ENCODE peak calls at places on chromosome 18, in eight cellular contexts. C is ascending aorta; F is stimulated activated CD4-positive, alpha-beta T cell treated with anti-CD3 and anti-CD28 coated beads, Interleukin-1b, Interleukin-23, amount 100 ng/mL, for 4 hours; N is fibroblast of mammary gland; V is pulmonary artery endothelial cell; Z is fibroblast of gingiva; I is GM10248; L is iris pigment epithelial cell. W is an unnamed sample.

GRCh38 chr18:58911766-58912165 is 47.1 kb downstream of the ZNF532 start:
- DNase-seq in C (no peak), F (no peak), N (peak), V (peak), Z (no peak), I (no peak), L (peak), W (no peak)

GRCh38 chr18:48827321-48828200 is 123.2 kb downstream of the SMAD7 start:
- DNase-seq in C (no peak), F (no peak), N (peak), V (no peak), Z (peak), I (no peak), L (peak), W (no peak)

GRCh38 chr18:44823286-44823685 is 142.6 kb downstream of the SETBP1 start:
- DNase-seq in C (no peak), F (no peak), N (no peak), V (no peak), Z (no peak), I (no peak), L (no peak), W (no peak)

GRCh38 chr18:35172009-35172408 is 68.8 kb upstream of the ZNF397 start:
- DNase-seq in C (no peak), F (no peak), N (no peak), V (no peak), Z (no peak), I (no peak), L (no peak), W (no peak)

GRCh38 chr18:62869327-62869726 is 154.0 kb downstream of the PHLPP1 start:
- DNase-seq in C (no peak), F (no peak), N (no peak), V (no peak), Z (no peak), I (no peak), L (no peak), W (no peak)

GRCh38 chr18:56139792-56140254 is 498.6 kb downstream of the TXNL1 start:
- DNase-seq in C (no peak), F (no peak), N (peak), V (no peak), Z (peak), I (no peak), L (peak), W (no peak)

GRCh38 chr18:50880108-50880465 is 1.2 kb downstream of the ME2 start:
- DNase-seq in C (no peak), F (no peak), N (no peak), V (no peak), Z (no peak), I (peak), L (no peak), W (no peak)

GRCh38 chr18:47457614-47458013 is 206.2 kb upstream of the SKOR2 start:
- DNase-seq in C (no peak), F (no peak), N (no peak), V (no peak), Z (no peak), I (no peak), L (no peak), W (no peak)

GRCh38 chr18:66872277-66872676 is 268.4 kb upstream of the CDH19 start:
- DNase-seq in C (no peak), F (no peak), N (peak), V (no peak), Z (no peak), I (no peak), L (peak), W (no peak)

GRCh38 chr18:24590946-24591345 is 130.5 kb downstream of the HRH4 start:
- DNase-seq in C (no peak), F (no peak), N (no peak), V (no peak), Z (no peak), I (no peak), L (no peak), W (no peak)

GRCh38 chr18:11696451-11696850 is 7.4 kb downstream of the GNAL start:
- DNase-seq in C (no peak), F (no peak), N (no peak), V (no peak), Z (no peak), I (no peak), L (no peak), W (no peak)

GRCh38 chr18:77056399-77057015 is 76.1 kb downstream of the MBP start:
- DNase-seq in C (no peak), F (no peak), N (peak), V (no peak), Z (no peak), I (no peak), L (peak), W (no peak)

GRCh38 chr18:63603772-63604171 is 16.6 kb downstream of the SERPINB13 start:
- DNase-seq in C (no peak), F (no peak), N (peak), V (no peak), Z (no peak), I (peak), L (peak), W (no peak)

W was measured in GOT3.